ENCODE peak calls at places on chromosomes 2 and 18, in seven cellular contexts. S is cardiac fibroblast, D is RWPE2, Z is AG04450, A is astrocyte of the spinal cord, R is HCT116, H is psoas muscle. J is an unnamed sample.

GRCh38 chr2:18045230-18045629 is 166.8 kb downstream of the KCNS3 start:
- DNase-seq in D (no peak), S (peak; percentile 7), R (no peak), A (no peak), Z (no peak), H (no peak), J (no peak)

GRCh38 chr18:47953471-47953931 is 23.0 kb upstream of the SMAD2 start:
- DNase-seq in S (peak; percentile 79), D (no peak), A (peak; percentile 77), R (no peak), Z (no peak), H (peak; percentile 61), J (no peak)

GRCh38 chr2:189222440-189222839 is 42.9 kb upstream of the COL5A2 start:
- DNase-seq in Z (no peak), R (no peak), A (peak; percentile 76), S (peak; percentile 73), H (no peak), D (no peak), J (no peak)

GRCh38 chr2:154588838-154589237 is 109.7 kb upstream of the KCNJ3 start:
- DNase-seq in Z (no peak), S (no peak), H (no peak), D (no peak), A (no peak), R (no peak), J (no peak)

GRCh38 chr2:101064868-101065549 is 62.9 kb downstream of the RPL31 start:
- DNase-seq in D (no peak), S (peak; percentile 55), H (no peak), Z (no peak), R (peak; percentile 57), A (peak; percentile 51), J (peak; percentile 40)

GRCh38 chr2:210961249-210961648 is 404.9 kb downstream of the CPS1 start:
- DNase-seq in A (peak; percentile 70), H (no peak), D (no peak), S (no peak), R (no peak), Z (no peak), J (peak; percentile 5)

GRCh38 chr2:160918909-160919503 is 241.2 kb upstream of the TANK start:
- DNase-seq in D (no peak), S (peak; percentile 87), A (peak; percentile 55), Z (no peak), H (peak; percentile 58), R (peak; percentile 21), J (peak; percentile 51)

GRCh38 chr18:36514778-36515177 is 217.3 kb downstream of the FHOD3 start:
- DNase-seq in D (no peak), A (no peak), H (no peak), Z (no peak), R (no peak), S (no peak), J (no peak)

GRCh38 chr2:186560254-186560653 is 29.6 kb upstream of the ITGAV start:
- DNase-seq in R (no peak), D (no peak), A (no peak), S (no peak), H (no peak), Z (no peak), J (no peak)

GRCh38 chr2:144364988-144365738 is 154.8 kb downstream of the ZEB2 start:
- DNase-seq in S (no peak), Z (no peak), R (no peak), D (no peak), H (no peak), A (peak; percentile 93), J (peak; percentile 86)

GRCh38 chr18:12098389-12098788 is 4.7 kb downstream of the ANKRD62 start:
- DNase-seq in D (no peak), H (no peak), A (no peak), R (no peak), S (no peak), Z (no peak), J (no peak)

GRCh38 chr2:68251855-68252406 is 401 bp downstream of the PPP3R1 start:
- DNase-seq in S (no peak), H (peak; percentile 73), D (no peak), A (no peak), R (no peak), Z (no peak), J (no peak)

GRCh38 chr2:142347751-142348150 is 216.9 kb upstream of the LRP1B start:
- DNase-seq in A (no peak), R (no peak), H (no peak), Z (no peak), S (no peak), D (no peak), J (no peak)

GRCh38 chr18:48974304-48975220 is 23.8 kb upstream of the SMAD7 start:
- DNase-seq in A (no peak), D (no peak), Z (no peak), H (peak; percentile 76), S (no peak), R (no peak), J (no peak)

GRCh38 chr2:106034325-106034724 is 159.8 kb downstream of the UXS1 start:
- DNase-seq in H (no peak), A (no peak), S (no peak), R (no peak), D (no peak), Z (no peak), J (no peak)

GRCh38 chr2:1672738-1673137 is 71.6 kb downstream of the PXDN start:
- DNase-seq in S (no peak), D (no peak), H (no peak), R (no peak), Z (no peak), A (no peak), J (no peak)

GRCh38 chr2:104846955-104847820 is 6.7 kb upstream of the POU3F3 start:
- DNase-seq in H (no peak), D (no peak), S (no peak), R (no peak), A (peak; percentile 25), Z (no peak), J (no peak)

GRCh38 chr2:233297076-233297475 is 10.5 kb upstream of the SAG start:
- DNase-seq in H (no peak), S (no peak), R (no peak), A (no peak), Z (no peak), D (no peak), J (no peak)

GRCh38 chr2:233303252-233303651 is 4.4 kb upstream of the SAG start:
- DNase-seq in H (no peak), D (no peak), A (no peak), R (no peak), Z (no peak), S (no peak), J (no peak)

GRCh38 chr2:233301811-233302210 is 5.8 kb upstream of the SAG start:
- DNase-seq in A (no peak), D (no peak), S (no peak), H (no peak), Z (no peak), R (no peak), J (no peak)

GRCh38 chr2:233300401-233300800 is 7.2 kb upstream of the SAG start:
- DNase-seq in A (no peak), S (no peak), D (no peak), Z (no peak), R (no peak), H (no peak), J (no peak)

GRCh38 chr2:233301248-233301647 is 6.4 kb upstream of the SAG start:
- DNase-seq in A (no peak), H (no peak), R (no peak), D (no peak), S (no peak), Z (no peak), J (no peak)
- H3K4me3 ChIP-seq in A (no peak overlapping the region), H (no peak overlapping the region), R (no peak overlapping the region), D (no peak overlapping the region), S (no peak overlapping the region), Z (no peak overlapping the region), J (no peak overlapping the region)

GRCh38 chr2:40457846-40458245 is 6.0 kb upstream of the SLC8A1 start:
- DNase-seq in S (peak; percentile 33), A (peak; percentile 48), R (no peak), Z (no peak), H (no peak), D (no peak), J (peak; percentile 22)
- H3K4me3 ChIP-seq in S (no peak overlapping the region), A (no peak overlapping the region), R (no peak overlapping the region), Z (no peak overlapping the region), H (peak overlapping the region; percentile 8), D (no peak overlapping the region), J (no peak overlapping the region)

GRCh38 chr2:201261911-201262310 is 1.6 kb downstream of the CASP8 start:
- DNase-seq in S (no peak), Z (no peak), H (no peak), D (no peak), A (no peak), R (no peak), J (no peak)
- H3K4me3 ChIP-seq in S (no peak overlapping the region), Z (no peak overlapping the region), H (no peak overlapping the region), D (no peak overlapping the region), A (no peak overlapping the region), R (no peak overlapping the region), J (no peak overlapping the region)

GRCh38 chr2:38215993-38216392 is 140.0 kb upstream of the CYP1B1 start:
- DNase-seq in R (no peak), A (peak; percentile 32), H (no peak), Z (no peak), D (no peak), S (peak; percentile 70), J (no peak)
- H3K4me3 ChIP-seq in R (no peak overlapping the region), A (no peak overlapping the region), H (no peak overlapping the region), Z (no peak overlapping the region), D (no peak overlapping the region), S (no peak overlapping the region), J (no peak overlapping the region)

DNA sequence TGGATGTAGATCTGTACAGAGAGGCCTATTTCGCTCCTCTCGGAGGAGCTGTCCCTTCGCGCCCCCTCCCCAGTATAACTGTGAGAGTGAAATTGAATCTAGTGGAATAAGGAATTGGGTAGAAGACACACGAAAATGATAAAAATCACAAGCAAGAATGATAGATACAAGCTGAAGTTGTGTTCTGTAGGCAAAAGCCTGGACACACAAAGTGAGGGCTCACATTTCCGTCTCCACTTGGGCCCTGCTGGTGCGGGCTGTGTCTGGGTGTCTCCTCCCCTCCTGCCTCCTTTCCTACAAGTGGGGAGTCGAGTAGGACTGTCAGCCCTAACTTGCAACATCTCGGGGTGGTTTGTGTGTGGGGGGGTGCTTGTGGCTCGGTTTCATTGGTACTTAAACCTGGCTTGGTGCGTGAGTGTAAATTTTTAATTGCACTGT is 457 bp upstream of the SP9 start:
- DNase-seq in S (no peak), H (no peak), A (no peak), Z (no peak), R (no peak), D (no peak), J (no peak)
- H3K4me3 ChIP-seq in S (no peak overlapping the region), H (no peak overlapping the region), A (no peak overlapping the region), Z (no peak overlapping the region), R (no peak overlapping the region), D (no peak overlapping the region), J (no peak overlapping the region)

J was measured in brain microvascular endothelial cell.